ENCODE peak calls at places on chromosomes 6 and 20, in six cellular contexts. I is body of pancreas, P is IMR-90, A is GM12892, X is stomach, G is esophagus squamous epithelium. Y is an unnamed sample.

GRCh38 chr6:83889625-83890024 is 30.1 kb downstream of the CYB5R4 start:
- DNase-seq in I (no peak), P (no peak), A (no peak), X (no peak), G (no peak), Y (no peak)

GRCh38 chr6:12065321-12066140 is 53.4 kb downstream of the HIVEP1 start:
- DNase-seq in I (no peak), P (no peak), A (no peak), X (no peak), G (no peak), Y (no peak)

GRCh38 chr6:15285682-15286294 is 39.9 kb downstream of the JARID2 start:
- DNase-seq in I (no peak), P (peak; percentile 47), A (no peak), X (no peak), G (no peak), Y (no peak)

GRCh38 chr6:109453594-109454482 is 1.7 kb downstream of the MICAL1 start:
- DNase-seq in I (no peak), P (no peak), A (no peak), X (no peak), G (no peak), Y (no peak)

GRCh38 chr20:9506964-9507369 is 7.4 kb upstream of the LAMP5 start:
- DNase-seq in I (no peak), P (no peak), A (no peak), X (no peak), G (no peak), Y (no peak)

GRCh38 chr6:63349401-63349800 is 29.6 kb upstream of the LGSN start:
- DNase-seq in I (no peak), P (no peak), A (no peak), X (no peak), G (no peak), Y (no peak)

GRCh38 chr6:54758340-54758739 is 88.2 kb upstream of the FAM83B start:
- DNase-seq in I (no peak), P (no peak), A (no peak), X (no peak), G (no peak), Y (no peak)

GRCh38 chr6:148750826-148751225 is 4.0 kb downstream of the UST start:
- DNase-seq in I (peak; percentile 52), P (peak; percentile 36), A (no peak), X (no peak), G (no peak), Y (no peak)

GRCh38 chr6:2554651-2555050 is 196.1 kb downstream of the MYLK4 start:
- DNase-seq in I (no peak), P (no peak), A (no peak), X (no peak), G (no peak), Y (no peak)

GRCh38 chr6:39484276-39484675 is 161.8 kb upstream of the KCNK16 start:
- DNase-seq in I (no peak), P (no peak), A (no peak), X (no peak), G (no peak), Y (no peak)

GRCh38 chr6:164130151-164130550 is 715.6 kb downstream of the QKI start:
- DNase-seq in I (no peak), P (no peak), A (no peak), X (no peak), G (no peak), Y (no peak)

GRCh38 chr6:150691463-150691862 is 91.8 kb downstream of the PLEKHG1 start:
- DNase-seq in I (no peak), P (no peak), A (no peak), X (no peak), G (no peak), Y (no peak)

GRCh38 chr6:35368038-35368887 is 25.9 kb downstream of the PPARD start:
- DNase-seq in I (no peak), P (peak; percentile 83), A (no peak), X (no peak), G (no peak), Y (no peak)

GRCh38 chr6:119108076-119108475 is 29.6 kb upstream of the FAM184A start:
- DNase-seq in I (no peak), P (no peak), A (no peak), X (no peak), G (no peak), Y (no peak)

GRCh38 chr6:119105262-119105661 is 26.8 kb upstream of the FAM184A start:
- DNase-seq in I (no peak), P (no peak), A (no peak), X (no peak), G (no peak), Y (no peak)

GRCh38 chr6:119100115-119100514 is 21.7 kb upstream of the FAM184A start:
- DNase-seq in I (no peak), P (no peak), A (no peak), X (no peak), G (no peak), Y (no peak)

GRCh38 chr6:119102901-119103300 is 24.4 kb upstream of the FAM184A start:
- DNase-seq in I (no peak), P (no peak), A (no peak), X (no peak), G (no peak), Y (no peak)
- TF ChIP-seq POLR2A in I (no peak), P (no peak), A (no peak), X (no peak), G (no peak), Y (no peak)

DNA sequence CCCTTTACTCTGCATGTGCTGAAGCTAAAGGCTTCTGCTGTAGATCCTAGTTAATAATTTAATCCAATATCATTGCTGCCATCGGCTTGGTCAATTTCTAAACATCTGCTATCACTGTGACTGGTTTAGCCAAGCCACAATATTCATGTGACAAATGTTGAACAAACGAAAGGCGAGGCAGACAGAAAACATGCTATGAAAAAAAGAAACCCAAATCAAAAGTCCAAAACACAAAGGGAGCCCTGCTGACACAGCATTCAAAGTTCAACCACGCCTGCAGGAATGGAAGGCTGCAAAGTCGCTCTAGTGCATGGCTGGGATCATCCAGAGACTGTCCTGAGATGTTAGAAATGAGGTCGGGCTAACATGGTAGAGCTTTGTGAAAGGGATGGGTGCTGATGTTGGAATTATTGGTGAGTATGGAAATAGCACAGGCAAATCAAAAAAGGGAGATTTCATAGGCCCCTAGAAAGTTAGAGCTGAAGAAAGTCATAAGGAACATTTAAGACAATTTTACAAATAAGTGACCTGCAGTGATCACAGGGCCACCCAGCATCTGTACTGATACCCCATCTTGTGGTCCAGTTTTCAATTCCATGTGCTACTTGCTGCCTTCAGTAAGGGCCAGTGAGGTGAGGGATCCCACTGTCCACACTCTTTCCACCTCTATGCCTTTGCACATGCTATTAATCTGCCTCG is 8.8 kb upstream of the NHSL1 start:
- DNase-seq in I (no peak), P (no peak), A (no peak), X (peak; percentile 50), G (no peak), Y (no peak)
- TF ChIP-seq POLR2A in I (no peak), P (no peak), A (no peak), X (no peak), G (no peak), Y (no peak)

DNA sequence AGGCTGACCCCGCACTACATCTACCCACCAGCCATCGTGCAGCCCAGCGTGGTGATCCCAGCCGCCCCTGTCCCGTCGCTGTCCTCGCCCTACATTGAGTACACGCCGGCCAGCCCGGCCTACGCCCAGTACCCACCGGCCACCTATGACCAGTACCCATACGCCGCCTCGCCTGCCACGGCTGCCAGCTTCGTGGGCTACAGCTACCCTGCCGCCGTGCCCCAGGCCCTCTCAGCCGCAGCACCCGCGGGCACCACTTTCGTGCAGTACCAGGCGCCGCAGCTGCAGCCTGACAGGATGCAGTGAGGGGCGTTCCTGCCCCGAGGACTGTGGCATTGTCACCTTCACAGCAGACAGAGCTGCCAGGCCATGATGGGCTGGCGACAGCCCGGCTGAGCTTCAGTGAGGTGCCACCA is 16.4 kb downstream of the RBM38 start:
- DNase-seq in I (no peak), P (no peak), A (no peak), X (no peak), G (no peak), Y (no peak)
- TF ChIP-seq POLR2A in I (no peak), P (no peak), A (no peak), X (no peak), G (no peak), Y (no peak)

GRCh38 chr20:18012901-18013300 is 44.1 kb downstream of the MGME1 start:
- DNase-seq in I (no peak), P (no peak), A (no peak), X (no peak), G (no peak), Y (no peak)
- TF ChIP-seq POLR2A in I (no peak), P (no peak), A (no peak), X (no peak), G (no peak), Y (no peak)

GRCh38 chr6:45129051-45129450 is 199.1 kb upstream of the RUNX2 start:
- DNase-seq in I (no peak), P (no peak), A (no peak), X (no peak), G (no peak), Y (no peak)

GRCh38 chr6:45136495-45136894 is 191.6 kb upstream of the RUNX2 start:
- DNase-seq in I (no peak), P (no peak), A (no peak), X (no peak), G (no peak), Y (no peak)

GRCh38 chr6:45132059-45132458 is 196.1 kb upstream of the RUNX2 start:
- DNase-seq in I (no peak), P (no peak), A (no peak), X (no peak), G (no peak), Y (no peak)

GRCh38 chr6:45127185-45127584 is 200.9 kb upstream of the RUNX2 start:
- DNase-seq in I (no peak), P (no peak), A (no peak), X (no peak), G (no peak), Y (no peak)

DNA sequence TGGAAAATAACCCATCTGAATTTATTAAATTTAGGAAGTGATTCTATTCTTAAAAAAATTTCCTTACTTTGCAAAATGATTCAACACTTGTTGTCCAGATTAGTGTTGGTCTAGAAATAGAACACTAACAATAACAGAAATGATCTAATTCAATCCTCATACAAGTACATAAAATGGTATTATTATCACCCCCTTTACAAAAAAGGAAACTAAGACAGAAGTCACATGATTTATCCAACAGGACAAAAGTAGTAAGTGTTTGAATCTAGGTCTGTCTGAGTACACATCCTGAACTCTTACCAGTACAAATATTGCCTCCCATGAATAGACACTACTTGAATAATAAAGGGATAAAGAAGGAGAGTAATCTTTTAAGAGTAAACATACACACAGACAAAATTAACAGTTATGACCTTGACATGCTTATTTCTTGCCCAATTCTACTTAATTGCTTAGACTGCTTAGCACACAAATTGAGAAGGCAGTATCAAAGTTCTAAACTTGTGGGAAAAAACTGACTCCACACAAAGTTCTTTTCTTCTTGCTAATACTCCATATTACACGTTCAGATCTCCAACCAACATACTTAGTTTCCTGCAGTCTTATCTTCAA is 195.3 kb upstream of the RUNX2 start:
- DNase-seq in I (no peak), P (no peak), A (no peak), X (no peak), G (no peak), Y (no peak)
- TF ChIP-seq POLR2A in I (no peak), P (no peak), A (no peak), X (no peak), G (no peak), Y (no peak)

GRCh38 chr6:28757429-28758045 is 166.2 kb downstream of the TRIM27 start:
- DNase-seq in I (no peak), P (no peak), A (no peak), X (no peak), G (no peak), Y (no peak)
- TF ChIP-seq POLR2A in I (no peak), P (no peak), A (no peak), X (no peak), G (no peak), Y (no peak)

GRCh38 chr20:60046011-60046413 is 87.8 kb downstream of the CDH26 start:
- DNase-seq in I (no peak), P (peak; percentile 72), A (no peak), X (no peak), G (no peak), Y (no peak)
- TF ChIP-seq POLR2A in I (no peak), P (no peak), A (no peak), X (no peak), G (no peak), Y (no peak)

Y was measured in erythroblast.